ENCODE peak calls at places on chromosome 5, in seven cellular contexts. One of them, this sample, is unnamed.

GRCh38 chr5:177131711-177132503 is 1.7 kb upstream of the NSD1 start:
- DNase-seq in ovary: peak; percentile 68
- DNase-seq in esophagus muscularis mucosa: no peak
- DNase-seq in stomach: peak; percentile 28
- DNase-seq in suprapubic skin: no peak
- DNase-seq in transverse colon: no peak
- DNase-seq in H1: peak; percentile 76
- DNase-seq in this sample: peak; percentile 69

GRCh38 chr5:159663986-159664385 is 252.3 kb upstream of the ADRA1B start:
- DNase-seq in ovary: no peak
- DNase-seq in esophagus muscularis mucosa: no peak
- DNase-seq in stomach: no peak
- DNase-seq in suprapubic skin: no peak
- DNase-seq in transverse colon: no peak
- DNase-seq in H1: no peak
- DNase-seq in this sample: no peak

GRCh38 chr5:2109566-2109965 is 226.8 kb upstream of the IRX4 start:
- DNase-seq in ovary: no peak
- DNase-seq in esophagus muscularis mucosa: no peak
- DNase-seq in stomach: no peak
- DNase-seq in suprapubic skin: no peak
- DNase-seq in transverse colon: no peak
- DNase-seq in H1: no peak
- DNase-seq in this sample: no peak

GRCh38 chr5:32520326-32520725 is 65.0 kb upstream of the SUB1 start:
- DNase-seq in ovary: no peak
- DNase-seq in esophagus muscularis mucosa: no peak
- DNase-seq in stomach: no peak
- DNase-seq in suprapubic skin: no peak
- DNase-seq in transverse colon: no peak
- DNase-seq in H1: no peak
- DNase-seq in this sample: no peak

GRCh38 chr5:39132128-39132447 is 57.9 kb upstream of the RICTOR start:
- DNase-seq in ovary: no peak
- DNase-seq in esophagus muscularis mucosa: no peak
- DNase-seq in stomach: no peak
- DNase-seq in suprapubic skin: no peak
- DNase-seq in transverse colon: no peak
- DNase-seq in H1: no peak
- DNase-seq in this sample: no peak

GRCh38 chr5:86442036-86442435 is 175.7 kb upstream of the COX7C start:
- DNase-seq in ovary: no peak
- DNase-seq in esophagus muscularis mucosa: no peak
- DNase-seq in stomach: no peak
- DNase-seq in suprapubic skin: no peak
- DNase-seq in transverse colon: no peak
- DNase-seq in H1: no peak
- DNase-seq in this sample: no peak

GRCh38 chr5:51651476-51651875 is 268.2 kb downstream of the ISL1 start:
- DNase-seq in ovary: no peak
- DNase-seq in esophagus muscularis mucosa: no peak
- DNase-seq in stomach: no peak
- DNase-seq in suprapubic skin: no peak
- DNase-seq in transverse colon: no peak
- DNase-seq in H1: no peak
- DNase-seq in this sample: no peak

GRCh38 chr5:117559005-117559844 is 984.6 kb upstream of the SEMA6A start:
- DNase-seq in ovary: no peak
- DNase-seq in esophagus muscularis mucosa: no peak
- DNase-seq in stomach: no peak
- DNase-seq in suprapubic skin: no peak
- DNase-seq in transverse colon: no peak
- DNase-seq in H1: no peak
- DNase-seq in this sample: no peak

DNA sequence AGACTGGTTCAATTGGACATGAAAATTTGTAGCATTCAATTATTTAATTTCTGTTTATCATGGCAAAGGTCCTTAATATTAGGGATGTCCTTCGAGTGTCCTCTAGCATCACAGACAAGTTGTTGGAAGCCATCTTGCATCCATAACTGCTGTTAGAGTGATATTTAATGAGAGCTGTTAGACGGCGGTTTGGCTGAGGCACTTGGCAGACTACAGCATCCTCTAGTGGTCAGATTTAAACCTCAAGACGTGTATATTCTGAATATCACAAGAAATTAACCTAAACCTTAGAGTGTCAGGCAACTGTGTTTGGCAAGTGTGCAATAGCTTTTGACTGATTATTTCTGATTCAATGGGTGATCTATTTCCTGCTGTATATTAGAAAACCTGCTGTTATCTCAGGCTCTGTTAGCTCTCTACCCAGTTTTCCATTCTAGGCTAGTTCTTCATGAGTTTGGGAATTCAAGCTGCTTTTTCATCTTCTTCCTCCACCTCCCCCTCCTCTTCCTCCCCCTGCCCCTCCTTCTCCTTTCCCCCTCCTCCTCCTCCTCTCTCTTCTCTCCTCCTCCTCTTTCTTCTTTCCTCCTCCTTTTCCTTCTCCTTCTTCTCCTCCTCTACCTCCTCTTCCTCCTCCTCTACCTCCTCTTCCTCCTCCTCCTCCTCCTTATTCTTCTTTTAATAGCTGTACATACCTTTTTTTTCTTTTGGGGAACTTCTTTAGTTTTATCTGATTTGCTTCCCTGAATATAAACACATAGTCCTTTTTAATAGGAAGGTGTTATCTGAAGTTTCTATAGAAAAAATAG is 8.6 kb downstream of the SPINK1 start:
- DNase-seq in ovary: peak; percentile 26
- DNase-seq in esophagus muscularis mucosa: no peak
- DNase-seq in stomach: peak; percentile 53
- DNase-seq in suprapubic skin: no peak
- DNase-seq in transverse colon: peak; percentile 35
- DNase-seq in H1: no peak
- DNase-seq in this sample: peak; percentile 73
- TF ChIP-seq CTCF in ovary: peak; percentile 85
- TF ChIP-seq CTCF in esophagus muscularis mucosa: peak; percentile 87
- TF ChIP-seq CTCF in stomach: no peak
- TF ChIP-seq CTCF in suprapubic skin: peak; percentile 51
- TF ChIP-seq CTCF in transverse colon: peak; percentile 93
- TF ChIP-seq CTCF in H1: peak; percentile 94
- TF ChIP-seq CTCF in this sample: peak; percentile 93

DNA sequence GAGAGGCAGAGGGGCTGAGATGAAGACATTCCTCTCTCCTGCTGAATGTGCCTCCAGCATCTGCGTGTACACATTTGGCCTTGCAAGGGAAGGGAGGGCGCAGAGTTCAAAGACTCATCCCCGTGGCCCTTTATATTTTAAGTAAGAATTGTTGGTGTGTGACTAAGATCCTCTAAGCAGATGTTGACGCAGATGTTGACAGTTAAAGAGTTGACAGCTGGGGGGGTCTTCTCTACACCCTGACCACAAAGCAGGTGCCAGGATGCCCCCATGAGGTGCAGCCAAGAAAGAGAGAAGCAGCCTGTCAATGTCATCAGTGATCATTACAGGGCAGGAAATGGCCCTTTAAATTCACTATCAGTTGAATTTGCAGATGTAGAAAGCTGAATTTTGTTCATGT is 262.9 kb downstream of the IRX1 start:
- DNase-seq in ovary: no peak
- DNase-seq in esophagus muscularis mucosa: no peak
- DNase-seq in stomach: no peak
- DNase-seq in suprapubic skin: no peak
- DNase-seq in transverse colon: no peak
- DNase-seq in H1: no peak
- DNase-seq in this sample: no peak
- H3K4me3 ChIP-seq in ovary: no peak overlapping the region
- H3K4me3 ChIP-seq in esophagus muscularis mucosa: no peak overlapping the region
- H3K4me3 ChIP-seq in stomach: no peak overlapping the region
- H3K4me3 ChIP-seq in suprapubic skin: no peak overlapping the region
- H3K4me3 ChIP-seq in transverse colon: no peak overlapping the region
- H3K4me3 ChIP-seq in H1: no peak overlapping the region
- H3K4me3 ChIP-seq in this sample: no peak overlapping the region

GRCh38 chr5:131990716-131991115 is 20.7 kb downstream of the ACSL6 start:
- DNase-seq in ovary: no peak
- DNase-seq in esophagus muscularis mucosa: no peak
- DNase-seq in stomach: no peak
- DNase-seq in suprapubic skin: no peak
- DNase-seq in transverse colon: no peak
- DNase-seq in H1: no peak
- DNase-seq in this sample: no peak
- TF ChIP-seq EP300 in ovary: no peak
- TF ChIP-seq EP300 in esophagus muscularis mucosa: no peak
- TF ChIP-seq EP300 in stomach: no peak
- TF ChIP-seq EP300 in suprapubic skin: no peak
- TF ChIP-seq EP300 in transverse colon: no peak
- TF ChIP-seq EP300 in H1: no peak
- TF ChIP-seq EP300 in this sample: no peak

GRCh38 chr5:45694255-45694834 is 1.8 kb downstream of the HCN1 start:
- DNase-seq in ovary: no peak
- DNase-seq in esophagus muscularis mucosa: no peak
- DNase-seq in stomach: no peak
- DNase-seq in suprapubic skin: no peak
- DNase-seq in transverse colon: no peak
- DNase-seq in H1: no peak
- DNase-seq in this sample: no peak

GRCh38 chr5:45695680-45696093 is 493 bp downstream of the HCN1 start:
- DNase-seq in ovary: no peak
- DNase-seq in esophagus muscularis mucosa: no peak
- DNase-seq in stomach: no peak
- DNase-seq in suprapubic skin: no peak
- DNase-seq in transverse colon: no peak
- DNase-seq in H1: peak; percentile 69
- DNase-seq in this sample: no peak

GRCh38 chr5:45697211-45697610 is 1.0 kb upstream of the HCN1 start:
- DNase-seq in ovary: no peak
- DNase-seq in esophagus muscularis mucosa: no peak
- DNase-seq in stomach: no peak
- DNase-seq in suprapubic skin: no peak
- DNase-seq in transverse colon: no peak
- DNase-seq in H1: no peak
- DNase-seq in this sample: no peak

GRCh38 chr5:45695011-45695667 is 1.0 kb downstream of the HCN1 start:
- DNase-seq in ovary: peak; percentile 9
- DNase-seq in esophagus muscularis mucosa: no peak
- DNase-seq in stomach: no peak
- DNase-seq in suprapubic skin: no peak
- DNase-seq in transverse colon: no peak
- DNase-seq in H1: peak; percentile 61
- DNase-seq in this sample: peak; percentile 56

DNA sequence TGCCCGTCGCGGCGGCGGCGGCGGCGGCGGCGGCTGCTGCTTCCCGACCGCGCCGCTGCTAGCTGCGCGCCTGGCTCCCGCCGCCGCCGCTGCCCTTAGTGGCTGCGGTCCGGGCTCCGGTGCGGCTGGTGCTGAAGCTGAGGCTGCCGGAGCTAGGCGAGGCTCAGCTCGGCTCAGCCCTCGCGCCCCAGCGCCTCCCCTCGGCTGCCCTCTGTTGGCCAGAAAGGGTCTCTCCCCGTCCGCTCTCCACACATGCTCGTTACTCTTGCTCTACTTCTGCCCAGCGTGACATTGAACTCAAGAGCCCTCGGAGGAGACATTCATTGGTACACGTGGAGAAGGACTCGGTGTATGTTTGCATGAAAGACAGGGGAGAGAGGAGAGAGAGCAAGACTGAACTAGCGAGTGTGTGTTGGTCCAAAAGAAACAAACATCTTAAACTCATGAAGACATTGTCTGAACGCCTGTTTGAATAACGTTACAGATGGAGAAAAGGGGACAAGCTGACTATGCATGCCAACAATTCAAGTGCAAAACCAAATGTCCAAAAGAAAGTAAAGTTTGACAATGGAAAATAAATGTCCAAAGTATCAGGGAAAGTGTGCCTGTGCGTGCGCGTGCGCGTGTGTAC is at the start of gene HCN1:
- DNase-seq in ovary: peak; percentile 63
- DNase-seq in esophagus muscularis mucosa: no peak
- DNase-seq in stomach: peak; percentile 60
- DNase-seq in suprapubic skin: no peak
- DNase-seq in transverse colon: peak; percentile 72
- DNase-seq in H1: peak; percentile 93
- DNase-seq in this sample: peak; percentile 76
- TF ChIP-seq CTCF in ovary: peak; percentile 10
- TF ChIP-seq CTCF in esophagus muscularis mucosa: peak; percentile 63
- TF ChIP-seq CTCF in stomach: no peak
- TF ChIP-seq CTCF in suprapubic skin: no peak
- TF ChIP-seq CTCF in transverse colon: peak; percentile 50
- TF ChIP-seq CTCF in H1: peak; percentile 85
- TF ChIP-seq CTCF in this sample: peak; percentile 57

GRCh38 chr5:168530751-168531150 is 1.6 kb downstream of the FBLL1 start:
- DNase-seq in ovary: no peak
- DNase-seq in esophagus muscularis mucosa: no peak
- DNase-seq in stomach: no peak
- DNase-seq in suprapubic skin: no peak
- DNase-seq in transverse colon: no peak
- DNase-seq in H1: no peak
- DNase-seq in this sample: no peak

GRCh38 chr5:168528521-168529360 is at the start of gene FBLL1:
- DNase-seq in ovary: peak; percentile 42
- DNase-seq in esophagus muscularis mucosa: no peak
- DNase-seq in stomach: no peak
- DNase-seq in suprapubic skin: no peak
- DNase-seq in transverse colon: no peak
- DNase-seq in H1: peak; percentile 89
- DNase-seq in this sample: no peak

GRCh38 chr5:168527756-168528295 is 1.3 kb upstream of the FBLL1 start:
- DNase-seq in ovary: no peak
- DNase-seq in esophagus muscularis mucosa: no peak
- DNase-seq in stomach: no peak
- DNase-seq in suprapubic skin: no peak
- DNase-seq in transverse colon: no peak
- DNase-seq in H1: no peak
- DNase-seq in this sample: no peak

GRCh38 chr5:168531191-168531590 is 2.1 kb downstream of the FBLL1 start:
- DNase-seq in ovary: no peak
- DNase-seq in esophagus muscularis mucosa: no peak
- DNase-seq in stomach: no peak
- DNase-seq in suprapubic skin: no peak
- DNase-seq in transverse colon: no peak
- DNase-seq in H1: no peak
- DNase-seq in this sample: no peak

GRCh38 chr5:168529361-168530234 is 493 bp downstream of the FBLL1 start:
- DNase-seq in ovary: no peak
- DNase-seq in esophagus muscularis mucosa: no peak
- DNase-seq in stomach: no peak
- DNase-seq in suprapubic skin: no peak
- DNase-seq in transverse colon: no peak
- DNase-seq in H1: no peak
- DNase-seq in this sample: no peak
- H3K4me3 ChIP-seq in ovary: peak overlapping the region; percentile 31
- H3K4me3 ChIP-seq in esophagus muscularis mucosa: peak overlapping the region; percentile 52
- H3K4me3 ChIP-seq in stomach: peak overlapping the region; percentile 46
- H3K4me3 ChIP-seq in suprapubic skin: peak overlapping the region; percentile 53
- H3K4me3 ChIP-seq in transverse colon: peak overlapping the region; percentile 32
- H3K4me3 ChIP-seq in H1: peak overlapping the region; percentile 54
- H3K4me3 ChIP-seq in this sample: peak overlapping the region; percentile 32

GRCh38 chr5:76582252-76583162 is 40.7 kb downstream of the F2RL2 start:
- DNase-seq in ovary: no peak
- DNase-seq in esophagus muscularis mucosa: no peak
- DNase-seq in stomach: no peak
- DNase-seq in suprapubic skin: no peak
- DNase-seq in transverse colon: no peak
- DNase-seq in H1: no peak
- DNase-seq in this sample: no peak
- TF ChIP-seq EP300 in ovary: no peak
- TF ChIP-seq EP300 in esophagus muscularis mucosa: no peak
- TF ChIP-seq EP300 in stomach: no peak
- TF ChIP-seq EP300 in suprapubic skin: no peak
- TF ChIP-seq EP300 in transverse colon: no peak
- TF ChIP-seq EP300 in H1: no peak
- TF ChIP-seq EP300 in this sample: no peak